ENCODE peak calls at places on chromosome 16, in five cellular contexts. C is cardiac muscle cell, R is HEK293T, N is astrocyte of the hippocampus, Q is nucleus accumbens. A is an unnamed sample.
A peak's percentile ranks its signal among the peaks of the same experiment; 100 is the strongest.

GRCh38 chr16:4519274-4520058 is 19.1 kb downstream of the CDIP1 start:
- DNase-seq in R (no peak), N (no peak), Q (no peak), C (no peak), A (no peak)

GRCh38 chr16:22375117-22375962 is 921 bp upstream of the CDR2 start:
- DNase-seq in C (no peak), Q (no peak), R (no peak), N (no peak), A (no peak)

GRCh38 chr16:88535181-88535856 is 34.9 kb upstream of the ZC3H18 start:
- DNase-seq in N (no peak), C (no peak), R (no peak), Q (no peak), A (no peak)

GRCh38 chr16:62445909-62446308 is 409.7 kb upstream of the CDH8 start:
- DNase-seq in N (no peak), Q (no peak), R (no peak), C (no peak), A (no peak)

GRCh38 chr16:57482845-57483545 is 3.3 kb downstream of the DOK4 start:
- DNase-seq in C (no peak), Q (no peak), R (no peak), N (no peak), A (no peak)

GRCh38 chr16:27795992-27796614 is 246.2 kb downstream of the KATNIP start:
- DNase-seq in Q (no peak), C (peak; percentile 62), R (peak; percentile 44), N (peak; percentile 74), A (no peak)

GRCh38 chr16:46715769-46716305 is 26.4 kb downstream of the ORC6 start:
- DNase-seq in N (no peak), Q (no peak), C (peak; percentile 22), R (no peak), A (no peak)

GRCh38 chr16:27721548-27722265 is 171.8 kb downstream of the KATNIP start:
- DNase-seq in R (no peak), Q (no peak), C (peak; percentile 100), N (no peak), A (no peak)

GRCh38 chr16:81598083-81598482 is 153.5 kb downstream of the CMIP start:
- DNase-seq in C (no peak), Q (no peak), R (no peak), N (no peak), A (no peak)

GRCh38 chr16:57711-58110 is 4.1 kb downstream of the SNRNP25 start:
- DNase-seq in N (peak; percentile 31), R (no peak), C (no peak), Q (no peak), A (no peak)

GRCh38 chr16:66617010-66617434 is 12.5 kb downstream of the CMTM3 start:
- DNase-seq in Q (no peak), R (no peak), C (peak; percentile 17), N (no peak), A (no peak)

GRCh38 chr16:82728901-82729300 is 102.1 kb downstream of the CDH13 start:
- DNase-seq in N (no peak), Q (no peak), C (no peak), R (no peak), A (no peak)

GRCh38 chr16:70395345-70395901 is 43.5 kb downstream of the ST3GAL2 start:
- DNase-seq in C (peak; percentile 56), R (peak; percentile 78), Q (no peak), N (peak; percentile 61), A (peak; percentile 75)

GRCh38 chr16:26457061-26457460 is 609.7 kb upstream of the C16orf82 start:
- DNase-seq in R (no peak), C (no peak), Q (no peak), N (no peak), A (no peak)

GRCh38 chr16:72475688-72476087 is 303.7 kb upstream of the PMFBP1 start:
- DNase-seq in N (peak; percentile 60), R (no peak), C (no peak), Q (no peak), A (no peak)

GRCh38 chr16:69773255-69773947 is 11.3 kb downstream of the WWP2 start:
- DNase-seq in C (no peak), R (no peak), N (peak; percentile 4), Q (no peak), A (no peak)

GRCh38 chr16:3095869-3096268 is 3.2 kb downstream of the ZSCAN10 start:
- DNase-seq in C (no peak), Q (no peak), N (no peak), R (no peak), A (peak; percentile 35)